ENCODE peak calls at places on chromosomes 16 and 17, in six cellular contexts. H is left ventricle myocardium inferior; K is CD8-positive, alpha-beta T cell; E is prostate gland; Y is colonic mucosa; V is heart left ventricle. W is an unnamed sample.

GRCh38 chr16:78348886-78349285 is 249.4 kb downstream of the WWOX start:
- DNase-seq in H (no peak), K (no peak), V (no peak), E (no peak), Y (no peak), W (no peak)

GRCh38 chr16:49462989-49463371 is 89.4 kb downstream of the C16orf78 start:
- DNase-seq in E (no peak), K (peak; percentile 51), H (no peak), Y (peak; percentile 13), V (no peak), W (no peak)

GRCh38 chr17:49858796-49859195 is 10.9 kb upstream of the TAC4 start:
- DNase-seq in Y (no peak), K (no peak), E (no peak), V (no peak), H (no peak), W (no peak)

GRCh38 chr16:47262938-47263337 is 119.2 kb upstream of the NETO2 start:
- DNase-seq in K (no peak), E (no peak), V (no peak), Y (no peak), H (no peak), W (no peak)

GRCh38 chr16:56649271-56649670 is 2.4 kb upstream of the MT1B start:
- DNase-seq in V (no peak), H (no peak), K (no peak), Y (no peak), E (no peak), W (no peak)

GRCh38 chr17:79922798-79923197 is 83.6 kb upstream of the CBX4 start:
- DNase-seq in E (no peak), V (no peak), Y (no peak), H (no peak), K (no peak), W (no peak)

GRCh38 chr17:3879591-3880417 is 13.0 kb downstream of the CAMKK1 start:
- DNase-seq in Y (no peak), E (no peak), V (no peak), K (no peak), H (no peak), W (no peak)

GRCh38 chr17:48240122-48240521 is 132.6 kb downstream of the SNX11 start:
- DNase-seq in V (no peak), K (no peak), E (no peak), Y (no peak), H (no peak), W (no peak)

GRCh38 chr17:79997004-79997673 is 38.5 kb downstream of the TBC1D16 start:
- DNase-seq in V (no peak), E (no peak), H (no peak), K (peak; percentile 81), Y (no peak), W (no peak)

GRCh38 chr16:2494616-2495015 is 19.1 kb upstream of the ATP6V0C start:
- DNase-seq in H (no peak), V (no peak), E (no peak), Y (no peak), K (no peak), W (no peak)

GRCh38 chr17:52383493-52384100 is 225.1 kb upstream of the CA10 start:
- DNase-seq in H (no peak), E (peak; percentile 70), Y (peak; percentile 77), V (peak; percentile 21), K (no peak), W (peak; percentile 25)

GRCh38 chr16:20441221-20441620 is 10.1 kb upstream of the ACSM2A start:
- DNase-seq in Y (no peak), E (no peak), V (no peak), H (no peak), K (no peak), W (no peak)

GRCh38 chr17:17812211-17813054 is 24.4 kb downstream of the SREBF1 start:
- DNase-seq in K (peak; percentile 87), Y (peak; percentile 73), H (peak; percentile 79), E (peak; percentile 62), V (peak; percentile 75), W (no peak)

GRCh38 chr17:42301022-42301421 is 12.7 kb downstream of the STAT5A start:
- DNase-seq in Y (no peak), H (no peak), V (no peak), K (no peak), E (no peak), W (no peak)

GRCh38 chr16:30179931-30180330 is 3.5 kb upstream of the CORO1A start:
- DNase-seq in Y (no peak), K (no peak), V (no peak), E (no peak), H (no peak), W (no peak)

GRCh38 chr17:30950669-30951399 is 20.0 kb upstream of the RNF135 start:
- DNase-seq in K (no peak), E (peak; percentile 26), H (peak; percentile 72), V (peak; percentile 84), Y (peak; percentile 96), W (no peak)

GRCh38 chr17:58757162-58757613 is 1.5 kb downstream of the PPM1E start:
- DNase-seq in E (no peak), V (no peak), Y (no peak), K (no peak), H (no peak), W (no peak)

GRCh38 chr16:64440005-64440404 is 681.9 kb downstream of the CDH11 start:
- DNase-seq in Y (no peak), H (no peak), E (no peak), K (no peak), V (no peak), W (no peak)

GRCh38 chr17:37360632-37361031 is 15.2 kb upstream of the C17orf78 start:
- DNase-seq in H (no peak), E (no peak), K (no peak), Y (no peak), V (no peak), W (no peak)

GRCh38 chr17:48047113-48047740 is 932 bp upstream of the NFE2L1 start:
- DNase-seq in K (no peak), E (no peak), Y (no peak), H (no peak), V (no peak), W (no peak)

GRCh38 chr17:49548051-49548505 is 27.6 kb upstream of the NXPH3 start:
- DNase-seq in H (peak; percentile 45), Y (no peak), E (no peak), K (no peak), V (no peak), W (no peak)

GRCh38 chr17:65743313-65743665 is 181.8 kb upstream of the AXIN2 start:
- DNase-seq in H (no peak), E (no peak), Y (no peak), V (no peak), K (no peak), W (no peak)

GRCh38 chr17:74116087-74116717 is 87.3 kb upstream of the RPL38 start:
- DNase-seq in K (no peak), Y (no peak), E (no peak), H (no peak), V (no peak), W (no peak)

GRCh38 chr16:86772671-86773338 is 194.5 kb downstream of the FOXL1 start:
- DNase-seq in Y (no peak), E (no peak), H (no peak), K (no peak), V (no peak), W (no peak)

GRCh38 chr16:68068926-68069325 is 16.2 kb upstream of the NFATC3 start:
- DNase-seq in H (no peak), K (no peak), Y (no peak), E (no peak), V (no peak), W (no peak)

GRCh38 chr17:27965224-27965623 is 72.1 kb upstream of the LYRM9 start:
- DNase-seq in H (no peak), Y (no peak), V (no peak), K (no peak), E (no peak), W (no peak)

DNA sequence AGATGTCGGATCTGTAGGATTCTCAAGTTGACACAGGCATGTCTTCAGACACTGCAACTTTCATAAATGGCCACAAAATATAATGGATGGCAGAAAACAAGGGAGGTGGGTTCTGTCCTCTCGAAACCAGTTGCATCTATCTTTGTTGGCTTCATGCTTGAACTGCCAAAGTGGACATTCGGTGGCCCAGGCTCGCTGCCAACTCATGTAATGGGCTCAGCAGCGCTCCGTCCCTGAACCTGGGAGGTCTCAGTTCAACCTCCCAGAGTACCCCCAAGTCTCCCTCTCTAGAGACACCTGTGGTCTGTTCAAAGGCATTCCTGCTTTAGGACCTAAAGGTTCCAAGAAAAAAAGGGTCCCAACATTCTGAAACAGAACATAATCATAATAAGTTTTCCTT is 71.9 kb downstream of the NXN start:
- DNase-seq in Y (no peak), K (no peak), V (no peak), E (no peak), H (no peak), W (no peak)
- H3K36me3 ChIP-seq in Y (no peaks in the 10 kb centered on the region), K (no peaks in the 10 kb centered on the region), V (no peaks in the 10 kb centered on the region), E (no peaks in the 10 kb centered on the region), H (no peaks in the 10 kb centered on the region), W (no peaks in the 10 kb centered on the region)

DNA sequence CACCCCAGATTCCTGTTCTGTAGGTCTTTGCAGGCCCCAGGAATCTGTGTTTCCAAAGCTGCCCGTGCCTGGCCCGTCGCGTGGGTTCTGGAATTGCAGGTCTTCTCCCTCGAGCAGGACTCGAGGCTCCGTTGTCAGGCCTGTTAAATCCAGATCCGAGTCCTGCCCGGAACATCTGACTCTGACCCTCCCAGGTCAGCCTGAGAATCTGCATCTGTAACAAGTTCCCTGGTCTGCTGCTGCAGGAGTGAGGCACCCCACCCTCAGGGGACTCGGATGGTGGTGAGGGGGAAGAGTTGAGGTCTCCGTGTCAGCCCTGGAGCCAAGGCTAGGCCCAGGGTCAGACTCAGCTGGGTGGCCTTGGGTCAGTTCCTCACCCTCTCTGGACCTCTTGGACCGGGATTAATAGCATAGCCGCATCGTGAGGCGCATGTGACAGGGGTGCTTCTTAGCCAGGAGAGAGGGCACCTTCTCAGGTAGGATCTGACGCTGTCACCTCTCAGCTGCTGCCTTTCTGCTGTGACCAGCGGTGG is 8.8 kb downstream of the SPIRE2 start:
- DNase-seq in H (no peak), E (no peak), K (no peak), V (no peak), Y (no peak), W (no peak)
- H3K4me1 ChIP-seq in H (no peaks in the 10 kb centered on the region), E (no peaks in the 10 kb centered on the region), K (peaks cover 30% of the 10 kb centered on the region), V (no peaks in the 10 kb centered on the region), Y (peaks cover 16% of the 10 kb centered on the region), W (no peaks in the 10 kb centered on the region)

GRCh38 chr16:4085405-4085970 is 30.8 kb downstream of the ADCY9 start:
- DNase-seq in E (no peak), Y (no peak), K (no peak), H (no peak), V (no peak), W (no peak)
- H3K36me3 ChIP-seq in E (no peaks in the 10 kb centered on the region), Y (no peaks in the 10 kb centered on the region), K (no peaks in the 10 kb centered on the region), H (no peaks in the 10 kb centered on the region), V (no peaks in the 10 kb centered on the region), W (no peaks in the 10 kb centered on the region)

GRCh38 chr16:11325404-11326083 is 19.7 kb upstream of the RMI2 start:
- DNase-seq in Y (no peak), V (no peak), E (no peak), H (no peak), K (no peak), W (no peak)

GRCh38 chr16:11327277-11328171 is 17.7 kb upstream of the RMI2 start:
- DNase-seq in V (no peak), Y (no peak), K (no peak), E (no peak), H (peak; percentile 40), W (no peak)

GRCh38 chr16:11328172-11329079 is 16.8 kb upstream of the RMI2 start:
- DNase-seq in V (peak; percentile 76), H (peak; percentile 70), K (peak; percentile 71), E (no peak), Y (peak; percentile 61), W (peak; percentile 28)

GRCh38 chr16:11326084-11326736 is 19.0 kb upstream of the RMI2 start:
- DNase-seq in Y (no peak), H (no peak), E (no peak), K (no peak), V (no peak), W (no peak)

GRCh38 chr16:11326737-11327276 is 18.5 kb upstream of the RMI2 start:
- DNase-seq in Y (no peak), H (no peak), K (no peak), V (no peak), E (no peak), W (no peak)
- H3K4me1 ChIP-seq in Y (peaks cover 2% of the 10 kb centered on the region), H (peaks cover 31% of the 10 kb centered on the region), K (peaks cover 17% of the 10 kb centered on the region), V (no peaks in the 10 kb centered on the region), E (no peaks in the 10 kb centered on the region), W (peaks cover 21% of the 10 kb centered on the region)

W was measured in Panc1.